ENCODE peak calls at places on chromosomes 2 and 18, in five cellular contexts. G is HCT116, V is uterus, H is AG10803, C is dorsolateral prefrontal cortex. W is an unnamed sample.

GRCh38 chr2:38155-38554 is 8.2 kb downstream of the FAM110C start:
- DNase-seq in G (peak), V (no peak), H (no peak), C (no peak), W (no peak)

GRCh38 chr2:204187513-204188088 is 251.0 kb downstream of the ICOS start:
- DNase-seq in G (no peak), V (no peak), H (no peak), C (no peak), W (no peak)

GRCh38 chr2:134583462-134583861 is 135.3 kb downstream of the TMEM163 start:
- DNase-seq in G (no peak), V (no peak), H (no peak), C (no peak), W (no peak)

GRCh38 chr2:17752892-17753802 is 463 bp downstream of the SMC6 start:
- DNase-seq in G (no peak), V (no peak), H (peak), C (no peak), W (peak)

GRCh38 chr2:112813043-112813966 is 23.3 kb downstream of the IL1B start:
- DNase-seq in G (no peak), V (no peak), H (no peak), C (no peak), W (no peak)

GRCh38 chr2:109644571-109645275 is 30.6 kb downstream of the SOWAHC start:
- DNase-seq in G (no peak), V (no peak), H (peak), C (no peak), W (peak)

GRCh38 chr2:155377931-155378444 is 679.5 kb downstream of the KCNJ3 start:
- DNase-seq in G (no peak), V (no peak), H (peak), C (no peak), W (no peak)

GRCh38 chr2:49807689-49808088 is 653.4 kb upstream of the FSHR start:
- DNase-seq in G (no peak), V (no peak), H (no peak), C (no peak), W (no peak)

GRCh38 chr2:24540011-24540477 is 49.0 kb downstream of the NCOA1 start:
- DNase-seq in G (no peak), V (no peak), H (no peak), C (no peak), W (no peak)

GRCh38 chr2:153543639-153544071 is 65.1 kb upstream of the RPRM start:
- DNase-seq in G (no peak), V (no peak), H (no peak), C (no peak), W (no peak)

DNA sequence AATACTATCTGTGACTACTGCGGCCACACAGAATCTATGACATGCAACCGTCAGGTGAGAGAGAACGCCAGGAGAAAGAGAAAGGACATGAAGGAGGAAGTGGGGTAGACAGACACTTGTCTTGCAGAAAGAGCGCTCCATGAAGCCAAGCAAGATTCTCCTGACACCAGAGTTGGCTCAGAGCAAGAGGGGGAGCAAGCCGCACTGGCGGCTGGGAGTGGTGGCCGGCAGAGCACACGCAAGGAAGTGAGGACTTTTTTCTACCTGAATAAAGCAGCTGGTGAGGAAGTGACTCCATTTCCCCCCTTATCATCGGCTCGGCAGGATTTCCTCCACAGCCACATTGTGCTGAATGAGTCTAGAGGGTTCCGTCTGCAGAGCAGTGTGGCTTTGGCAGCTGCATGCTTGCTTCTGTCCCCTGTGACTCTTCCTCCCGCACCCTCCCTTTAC is 181.5 kb downstream of the BCL2 start:
- DNase-seq in G (no peak), V (no peak), H (no peak), C (no peak), W (no peak)
- H3K4me3 ChIP-seq in G (no peak), V (no peak), H (peak), C (no peak), W (peak)

GRCh38 chr2:100412866-100413265 is 4.6 kb downstream of the CHST10 start:
- DNase-seq in G (no peak), V (no peak), H (no peak), C (no peak), W (no peak)
- H3K4me3 ChIP-seq in G (no peak), V (no peak), H (no peak), C (no peak), W (no peak)

DNA sequence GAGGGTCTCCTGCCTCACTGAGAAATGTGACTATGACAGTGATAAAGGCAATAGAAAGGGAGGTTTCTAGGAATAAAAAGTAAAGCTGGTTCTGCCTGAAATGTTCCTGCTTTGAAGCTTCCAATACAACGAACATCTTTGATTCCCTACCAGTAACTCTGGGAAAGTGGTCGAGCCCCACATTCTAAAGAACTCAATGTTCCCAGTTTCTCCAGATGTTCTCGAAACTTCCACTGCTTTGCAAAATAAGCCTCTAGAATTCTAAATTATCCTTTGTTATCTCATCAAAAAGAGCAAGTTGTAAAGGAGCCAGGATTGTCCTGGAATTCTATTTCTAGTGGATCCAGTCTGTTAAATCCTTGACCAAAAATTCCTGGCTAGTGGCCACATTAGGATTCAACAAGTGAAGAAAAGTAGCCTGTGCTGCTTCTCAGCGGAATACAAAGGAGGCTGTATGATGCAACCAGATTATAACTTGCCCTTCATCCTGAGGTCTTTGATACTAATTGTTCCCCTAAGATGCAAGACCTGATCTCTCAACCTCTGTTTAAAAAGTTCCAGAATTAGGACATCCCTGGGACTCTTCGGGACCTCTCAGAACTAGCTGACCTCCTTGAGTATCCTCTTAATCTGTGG is 8.4 kb downstream of the SCN7A start:
- DNase-seq in G (no peak), V (peak), H (no peak), C (no peak), W (no peak)
- H3K4me3 ChIP-seq in G (no peak), V (no peak), H (no peak), C (no peak), W (no peak)

DNA sequence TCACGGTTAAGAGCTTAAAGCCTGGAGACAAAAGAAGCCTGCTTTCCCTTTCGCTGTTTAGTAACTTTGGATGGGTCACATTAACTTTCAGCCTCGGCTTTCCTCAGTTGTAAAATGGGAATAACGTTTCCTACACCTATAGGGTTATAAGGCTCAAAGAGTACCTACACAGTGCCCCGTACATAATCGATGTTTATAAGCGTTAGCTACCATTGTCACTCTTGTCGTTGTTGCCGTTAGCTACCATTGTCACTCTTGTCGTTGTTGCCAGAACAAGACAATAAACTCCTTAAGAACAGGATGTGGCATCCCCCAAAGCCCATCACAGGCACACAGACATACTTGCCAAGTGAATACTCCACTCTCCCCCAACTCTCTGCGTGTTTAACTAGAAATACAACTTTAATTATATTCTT is 901 bp upstream of the MFSD6 start:
- DNase-seq in G (no peak), V (no peak), H (no peak), C (no peak), W (no peak)
- H3K4me3 ChIP-seq in G (peak), V (peak), H (peak), C (peak), W (peak)

GRCh38 chr2:114119846-114120348 is 230.0 kb downstream of the ACTR3 start:
- DNase-seq in G (no peak), V (no peak), H (peak), C (no peak), W (no peak)
- H3K4me3 ChIP-seq in G (no peak), V (no peak), H (no peak), C (no peak), W (no peak)

DNA sequence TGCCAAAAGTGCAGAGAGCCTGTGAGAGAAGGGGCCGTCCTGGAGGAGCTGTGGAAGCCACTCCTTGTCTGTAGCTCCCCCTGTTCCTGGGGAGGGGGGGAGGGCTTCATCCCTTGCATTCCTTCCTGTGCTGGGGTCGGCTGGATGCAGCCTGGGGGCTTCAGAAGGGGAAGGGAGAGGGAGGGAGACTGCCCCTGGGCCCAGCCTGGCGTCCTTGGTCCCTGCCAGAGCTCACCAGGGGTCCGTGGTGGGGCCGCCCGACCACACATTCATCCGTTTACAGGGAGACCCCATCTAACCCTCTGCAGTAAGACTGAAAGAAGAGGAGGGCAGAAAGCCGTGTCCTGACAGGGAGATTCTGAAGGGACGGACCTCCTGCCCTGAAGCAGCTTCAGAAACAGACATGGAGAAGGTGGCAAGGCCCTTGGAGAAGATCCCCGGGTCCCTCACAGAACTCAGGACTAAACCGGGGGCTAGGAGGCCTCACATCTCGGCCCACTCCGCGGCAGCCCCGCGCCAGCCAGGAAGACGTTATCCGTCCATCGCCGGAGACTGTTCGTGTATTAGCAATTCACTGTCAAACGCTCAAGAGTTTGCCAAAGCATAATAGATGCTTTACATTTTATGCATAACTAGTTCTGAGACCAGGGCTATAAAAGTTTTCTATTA is 258.2 kb upstream of the SALL3 start:
- DNase-seq in G (no peak), V (no peak), H (no peak), C (peak), W (no peak)
- H3K4me3 ChIP-seq in G (no peak), V (no peak), H (no peak), C (no peak), W (no peak)

DNA sequence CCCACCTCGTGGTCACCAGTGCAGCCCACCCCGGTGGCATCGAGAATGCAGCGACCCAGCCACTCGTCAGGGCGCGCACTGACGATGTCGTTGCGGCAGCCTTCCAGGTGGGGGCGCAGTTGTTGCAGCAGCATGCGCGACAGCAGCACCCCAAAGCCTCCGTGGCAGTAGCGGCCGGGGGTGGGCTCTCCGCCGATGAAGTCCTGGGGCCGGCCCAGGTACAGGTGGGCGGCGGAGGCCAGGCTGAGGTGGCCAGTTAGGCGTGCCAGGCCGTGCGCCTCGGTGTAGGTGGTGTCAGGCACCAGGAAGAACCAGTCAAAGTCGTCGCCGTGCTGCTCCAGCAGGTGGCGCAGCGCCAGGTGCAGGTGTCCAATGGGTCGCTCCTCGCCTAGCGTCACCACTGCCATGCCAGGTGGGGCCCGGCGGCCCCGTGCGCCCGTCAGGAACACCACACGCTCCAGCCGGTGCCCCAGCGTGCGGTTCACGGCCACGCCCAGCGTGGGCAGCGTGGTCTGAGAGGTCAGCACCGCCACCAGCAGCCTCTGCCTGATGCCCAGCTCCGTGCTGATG is 1.9 kb downstream of the CHPF start:
- DNase-seq in G (peak), V (peak), H (peak), C (peak), W (peak)
- H3K4me3 ChIP-seq in G (peak), V (no peak), H (peak), C (peak), W (peak)

GRCh38 chr18:9856097-9856496 is 29.7 kb upstream of the TXNDC2 start:
- DNase-seq in G (no peak), V (no peak), H (no peak), C (no peak), W (no peak)
- H3K4me3 ChIP-seq in G (no peak), V (no peak), H (no peak), C (no peak), W (no peak)